ENCODE peak calls at places on chromosomes 12 and 14, in ten cellular contexts. M is stomach, T is A549, L is transverse colon, J is sigmoid colon, D is suprapubic skin, Y is K562, B is upper lobe of left lung, F is HepG2, O is tibial nerve. X is an unnamed sample.

GRCh38 chr12:47139010-47139681 is 59.4 kb upstream of the AMIGO2 start:
- DNase-seq in M (no peak), T (no peak), L (no peak), J (no peak), D (no peak), Y (no peak), B (no peak), F (no peak), O (no peak), X (no peak)

GRCh38 chr14:96861568-96862310 is 64.6 kb downstream of the VRK1 start:
- DNase-seq in M (no peak), T (no peak), L (no peak), J (no peak), D (no peak), Y (peak), B (no peak), F (peak), O (no peak), X (no peak)

GRCh38 chr14:105465209-105466031 is 9.2 kb upstream of the CRIP2 start:
- DNase-seq in M (no peak), T (no peak), L (no peak), J (no peak), D (no peak), Y (no peak), B (no peak), F (no peak), O (no peak), X (no peak)

GRCh38 chr12:49415426-49416040 is 48.3 kb downstream of the SPATS2 start:
- DNase-seq in M (no peak), T (no peak), L (no peak), J (no peak), D (no peak), Y (no peak), B (no peak), F (no peak), O (no peak), X (no peak)

GRCh38 chr12:95790025-95790911 is at the start of gene NTN4:
- DNase-seq in M (peak), T (peak), L (peak), J (peak), D (no peak), Y (no peak), B (peak), F (no peak), O (peak), X (peak)

GRCh38 chr14:26595922-26596721 is 1.7 kb downstream of the NOVA1 start:
- DNase-seq in M (no peak), T (no peak), L (no peak), J (no peak), D (no peak), Y (no peak), B (no peak), F (no peak), O (no peak), X (no peak)

GRCh38 chr14:50003213-50004021 is 110.5 kb downstream of the ARF6 start:
- DNase-seq in M (peak), T (peak), L (peak), J (peak), D (peak), Y (peak), B (peak), F (peak), O (peak), X (peak)

GRCh38 chr12:113198286-113198685 is 12.8 kb downstream of the RITA1 start:
- DNase-seq in M (no peak), T (no peak), L (no peak), J (no peak), D (no peak), Y (peak), B (no peak), F (no peak), O (no peak), X (no peak)

GRCh38 chr12:48903982-48904411 is 21.3 kb downstream of the FKBP11 start:
- DNase-seq in M (peak), T (peak), L (peak), J (peak), D (peak), Y (peak), B (peak), F (peak), O (peak), X (peak)

GRCh38 chr12:992647-993046 is 1.6 kb downstream of the ERC1 start:
- DNase-seq in M (no peak), T (no peak), L (no peak), J (no peak), D (no peak), Y (no peak), B (no peak), F (no peak), O (no peak), X (no peak)

GRCh38 chr14:58593977-58594376 is 43.8 kb upstream of the DACT1 start:
- DNase-seq in M (no peak), T (no peak), L (no peak), J (no peak), D (no peak), Y (no peak), B (no peak), F (no peak), O (no peak), X (no peak)

GRCh38 chr12:110270125-110270962 is 10.7 kb upstream of the ATP2A2 start:
- DNase-seq in M (peak), T (peak), L (no peak), J (peak), D (no peak), Y (peak), B (peak), F (peak), O (no peak), X (peak)

GRCh38 chr12:38886064-38886463 is 19.3 kb downstream of the CPNE8 start:
- DNase-seq in M (peak), T (no peak), L (peak), J (no peak), D (no peak), Y (no peak), B (no peak), F (peak), O (no peak), X (no peak)

GRCh38 chr12:106249411-106250135 is 1.8 kb upstream of the CKAP4 start:
- DNase-seq in M (no peak), T (no peak), L (peak), J (no peak), D (no peak), Y (no peak), B (no peak), F (no peak), O (no peak), X (no peak)

GRCh38 chr14:103108749-103109207 is 14.3 kb downstream of the EXOC3L4 start:
- DNase-seq in M (no peak), T (no peak), L (peak), J (no peak), D (no peak), Y (peak), B (no peak), F (no peak), O (no peak), X (no peak)

GRCh38 chr12:42859612-42860011 is 270.1 kb upstream of the PRICKLE1 start:
- DNase-seq in M (no peak), T (no peak), L (no peak), J (no peak), D (no peak), Y (no peak), B (no peak), F (no peak), O (peak), X (no peak)

GRCh38 chr14:76876076-76876475 is 49.9 kb downstream of the LRRC74A start:
- DNase-seq in M (peak), T (peak), L (peak), J (peak), D (no peak), Y (peak), B (peak), F (peak), O (peak), X (peak)

GRCh38 chr14:58465425-58465824 is 37.9 kb downstream of the KIAA0586 start:
- DNase-seq in M (no peak), T (peak), L (no peak), J (no peak), D (no peak), Y (no peak), B (no peak), F (peak), O (no peak), X (no peak)

GRCh38 chr12:77736219-77736965 is 94.3 kb upstream of the NAV3 start:
- DNase-seq in M (no peak), T (no peak), L (no peak), J (no peak), D (no peak), Y (no peak), B (no peak), F (no peak), O (no peak), X (no peak)

GRCh38 chr12:51947597-51947996 is 3.9 kb upstream of the ACVR1B start:
- DNase-seq in M (no peak), T (no peak), L (no peak), J (no peak), D (no peak), Y (no peak), B (no peak), F (no peak), O (no peak), X (no peak)

GRCh38 chr12:68805592-68806120 is 2.3 kb upstream of the MDM2 start:
- DNase-seq in M (no peak), T (no peak), L (no peak), J (no peak), D (no peak), Y (no peak), B (no peak), F (no peak), O (no peak), X (no peak)

GRCh38 chr14:65483647-65484046 is 71.1 kb downstream of the FUT8 start:
- DNase-seq in M (no peak), T (no peak), L (no peak), J (no peak), D (no peak), Y (no peak), B (no peak), F (no peak), O (no peak), X (no peak)

GRCh38 chr12:70692681-70693288 is 55.6 kb upstream of the PTPRB start:
- DNase-seq in M (no peak), T (peak), L (no peak), J (no peak), D (no peak), Y (peak), B (no peak), F (no peak), O (no peak), X (no peak)

GRCh38 chr12:122886851-122887816 is 8.8 kb downstream of the VPS37B start:
- DNase-seq in M (peak), T (peak), L (peak), J (no peak), D (no peak), Y (peak), B (peak), F (no peak), O (no peak), X (no peak)

GRCh38 chr14:78164226-78164853 is 5.8 kb upstream of the NRXN3 start:
- DNase-seq in M (peak), T (peak), L (peak), J (no peak), D (no peak), Y (peak), B (peak), F (peak), O (no peak), X (no peak)

GRCh38 chr12:90333939-90334338 is 621.0 kb downstream of the CCER1 start:
- DNase-seq in M (no peak), T (no peak), L (no peak), J (no peak), D (no peak), Y (no peak), B (no peak), F (no peak), O (no peak), X (no peak)

GRCh38 chr12:90339837-90340236 is 615.1 kb downstream of the CCER1 start:
- DNase-seq in M (no peak), T (no peak), L (no peak), J (no peak), D (no peak), Y (no peak), B (no peak), F (no peak), O (no peak), X (no peak)

GRCh38 chr12:90338365-90338764 is 616.6 kb downstream of the CCER1 start:
- DNase-seq in M (no peak), T (no peak), L (no peak), J (no peak), D (no peak), Y (no peak), B (no peak), F (no peak), O (no peak), X (no peak)

GRCh38 chr12:90335561-90335960 is 619.4 kb downstream of the CCER1 start:
- DNase-seq in M (no peak), T (no peak), L (no peak), J (no peak), D (no peak), Y (no peak), B (no peak), F (no peak), O (no peak), X (no peak)

GRCh38 chr12:90337018-90337417 is 618.0 kb downstream of the CCER1 start:
- DNase-seq in M (no peak), T (no peak), L (no peak), J (no peak), D (no peak), Y (no peak), B (no peak), F (no peak), O (no peak), X (no peak)
- TF ChIP-seq EP300 in M (no peak), T (no peak), L (no peak), J (no peak), D (no peak), Y (no peak), B (no peak), F (no peak), O (no peak), X (no peak)

DNA sequence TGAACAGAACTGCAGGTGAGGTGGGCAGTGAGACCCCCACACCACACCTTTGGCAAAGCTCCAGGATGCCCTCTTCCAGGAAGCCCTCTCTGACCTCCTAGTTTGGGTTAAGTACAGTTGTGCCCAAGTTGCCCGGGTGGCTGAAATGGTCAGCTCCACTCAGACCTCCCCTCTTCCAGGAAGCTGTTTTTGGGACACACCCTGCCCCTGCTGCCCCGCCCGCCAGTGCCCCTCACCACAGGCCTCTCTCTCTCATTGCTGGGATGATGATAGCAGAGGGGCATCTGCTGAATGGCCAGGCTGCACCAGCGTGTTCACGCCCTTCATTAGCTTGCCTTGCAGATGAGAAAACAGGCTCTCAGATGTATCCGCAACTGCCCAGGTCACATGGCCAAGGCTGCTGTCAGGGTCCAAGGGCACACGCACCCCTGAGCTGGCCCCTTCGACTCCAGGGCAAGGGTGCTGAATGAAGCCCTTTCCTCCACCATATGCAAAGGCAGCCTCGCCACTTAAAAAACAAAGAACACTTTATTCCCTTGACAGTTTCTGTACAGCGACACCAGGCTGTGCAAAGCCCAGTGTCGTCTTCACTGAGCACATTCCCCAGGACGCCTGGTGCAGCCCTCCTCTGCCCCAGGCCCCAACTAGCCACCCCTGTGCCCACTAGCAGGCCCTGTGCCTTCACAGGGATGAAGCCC is 15.5 kb downstream of the SLC25A29 start:
- DNase-seq in M (no peak), T (no peak), L (no peak), J (no peak), D (peak), Y (no peak), B (no peak), F (peak), O (no peak), X (no peak)
- TF ChIP-seq POLR2A in M (no peak), T (no peak), L (no peak), J (no peak), D (no peak), Y (no peak), B (no peak), F (peak), O (no peak), X (no peak)

GRCh38 chr12:57242329-57242690 is 8.7 kb downstream of the STAC3 start:
- DNase-seq in M (peak), T (no peak), L (peak), J (peak), D (peak), Y (no peak), B (no peak), F (no peak), O (no peak), X (no peak)

GRCh38 chr12:57243521-57244305 is 7.3 kb downstream of the STAC3 start:
- DNase-seq in M (peak), T (peak), L (peak), J (peak), D (peak), Y (peak), B (peak), F (peak), O (peak), X (peak)

GRCh38 chr12:57241556-57242310 is 9.3 kb downstream of the STAC3 start:
- DNase-seq in M (no peak), T (no peak), L (no peak), J (peak), D (peak), Y (no peak), B (no peak), F (no peak), O (no peak), X (no peak)

GRCh38 chr12:57242691-57243454 is 8.1 kb downstream of the STAC3 start:
- DNase-seq in M (peak), T (peak), L (peak), J (peak), D (peak), Y (peak), B (no peak), F (peak), O (no peak), X (no peak)

DNA sequence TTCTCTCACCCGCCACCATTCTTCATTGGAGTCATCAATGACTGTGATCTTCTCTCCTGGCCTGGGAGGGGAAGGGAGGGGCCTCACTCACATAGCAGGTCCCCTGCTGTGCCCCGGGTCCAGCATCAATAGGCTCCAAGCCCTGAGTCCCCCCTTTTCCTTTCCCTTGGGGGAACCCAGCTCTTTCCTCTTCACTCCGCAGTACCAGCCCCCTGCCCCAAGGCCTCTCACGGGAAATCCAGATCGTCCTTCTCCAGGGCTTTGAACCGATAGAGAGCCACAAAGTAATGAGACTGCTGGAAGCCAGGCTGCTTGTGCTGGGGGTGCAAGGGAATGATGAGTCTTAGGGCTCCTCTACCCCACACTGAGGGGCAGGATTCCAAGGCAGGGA is 6.7 kb downstream of the STAC3 start:
- DNase-seq in M (no peak), T (no peak), L (no peak), J (peak), D (no peak), Y (no peak), B (no peak), F (no peak), O (no peak), X (no peak)
- TF ChIP-seq EP300 in M (no peak), T (no peak), L (no peak), J (no peak), D (no peak), Y (no peak), B (no peak), F (no peak), O (no peak), X (no peak)

GRCh38 chr12:92466391-92467305 is 236.1 kb upstream of the PLEKHG7 start:
- DNase-seq in M (no peak), T (no peak), L (peak), J (no peak), D (no peak), Y (no peak), B (no peak), F (no peak), O (no peak), X (no peak)
- TF ChIP-seq POLR2A in M (no peak), T (no peak), L (peak), J (no peak), D (no peak), Y (no peak), B (no peak), F (no peak), O (no peak), X (no peak)

GRCh38 chr12:100472325-100472724 is 1.3 kb upstream of the NR1H4 start:
- DNase-seq in M (no peak), T (no peak), L (no peak), J (no peak), D (no peak), Y (no peak), B (no peak), F (peak), O (no peak), X (no peak)

GRCh38 chr12:100473050-100473715 is 483 bp upstream of the NR1H4 start:
- DNase-seq in M (no peak), T (no peak), L (no peak), J (no peak), D (no peak), Y (no peak), B (no peak), F (no peak), O (no peak), X (no peak)

GRCh38 chr12:100476013-100476751 is 2.5 kb downstream of the NR1H4 start:
- DNase-seq in M (no peak), T (no peak), L (no peak), J (no peak), D (no peak), Y (no peak), B (no peak), F (peak), O (no peak), X (no peak)

GRCh38 chr12:100474617-100475016 is 951 bp downstream of the NR1H4 start:
- DNase-seq in M (no peak), T (no peak), L (no peak), J (no peak), D (no peak), Y (no peak), B (no peak), F (no peak), O (no peak), X (no peak)

DNA sequence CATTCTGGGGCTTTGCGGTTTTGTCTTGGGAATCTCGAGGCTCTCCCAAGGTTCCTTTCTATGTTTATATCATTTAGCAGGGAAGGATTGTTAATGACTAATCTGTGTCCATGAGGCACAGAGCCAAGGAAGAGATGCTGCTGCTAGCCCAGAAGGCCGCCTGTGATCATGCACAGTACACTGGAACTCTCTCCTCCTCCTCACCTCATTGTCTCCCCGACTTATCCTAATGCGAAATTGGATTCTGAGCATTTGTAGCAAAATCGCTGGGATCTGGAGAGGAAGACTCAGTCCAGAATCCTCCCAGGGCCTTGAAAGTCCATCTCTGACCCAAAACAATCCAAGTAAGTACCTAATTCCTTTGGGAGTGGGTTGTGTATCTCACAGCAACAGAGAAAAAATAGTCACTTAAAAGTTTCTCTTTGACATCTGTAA is at the start of gene NR1H4:
- DNase-seq in M (no peak), T (peak), L (no peak), J (peak), D (no peak), Y (no peak), B (no peak), F (peak), O (no peak), X (peak)
- TF ChIP-seq EP300 in M (no peak), T (no peak), L (no peak), J (no peak), D (no peak), Y (no peak), B (no peak), F (no peak), O (no peak), X (no peak)

GRCh38 chr12:28574746-28575592 is 384.7 kb downstream of the CCDC91 start:
- DNase-seq in M (no peak), T (no peak), L (peak), J (no peak), D (no peak), Y (no peak), B (no peak), F (no peak), O (no peak), X (no peak)
- TF ChIP-seq POLR2A in M (no peak), T (no peak), L (no peak), J (no peak), D (no peak), Y (no peak), B (no peak), F (no peak), O (no peak), X (no peak)

X was measured in ovary.